ENCODE peak calls at places on chromosomes 6 and 20, in nine cellular contexts. One of them, this sample, is unnamed.

GRCh38 chr20:32091888-32092346 is 17.6 kb upstream of the TM9SF4 start:
- DNase-seq in DMS153: peak
- DNase-seq in iris pigment epithelial cell: peak
- DNase-seq in coronary artery: no peak
- DNase-seq in SHP77: peak
- DNase-seq in thoracic aorta: peak
- DNase-seq in stimulated activated CD4-positive, alpha-beta T cell treated with anti-CD3 and anti-CD28 coated beads, Interleukin-2, amount 100 ng/mL, for 48 hours: peak
- DNase-seq in HFF-Myc: no peak
- DNase-seq in activated T-cell treated with anti-CD3 and anti-CD28 coated beads, Interleukin-2, amount 50 U/mL, for 1 hour: peak
- DNase-seq in this sample: peak

GRCh38 chr6:77620290-77620882 is 32.5 kb upstream of the MEI4 start:
- DNase-seq in thoracic aorta: no peak
- DNase-seq in activated T-cell treated with anti-CD3 and anti-CD28 coated beads, Interleukin-2, amount 50 U/mL, for 1 hour: no peak
- DNase-seq in iris pigment epithelial cell: peak
- DNase-seq in HFF-Myc: no peak
- DNase-seq in stimulated activated CD4-positive, alpha-beta T cell treated with anti-CD3 and anti-CD28 coated beads, Interleukin-2, amount 100 ng/mL, for 48 hours: no peak
- DNase-seq in coronary artery: no peak
- DNase-seq in DMS153: peak
- DNase-seq in SHP77: no peak
- DNase-seq in this sample: peak

GRCh38 chr6:132227937-132228336 is 173.3 kb downstream of the MOXD1 start:
- DNase-seq in iris pigment epithelial cell: peak
- DNase-seq in SHP77: no peak
- DNase-seq in stimulated activated CD4-positive, alpha-beta T cell treated with anti-CD3 and anti-CD28 coated beads, Interleukin-2, amount 100 ng/mL, for 48 hours: no peak
- DNase-seq in HFF-Myc: no peak
- DNase-seq in coronary artery: no peak
- DNase-seq in thoracic aorta: no peak
- DNase-seq in DMS153: no peak
- DNase-seq in activated T-cell treated with anti-CD3 and anti-CD28 coated beads, Interleukin-2, amount 50 U/mL, for 1 hour: no peak
- DNase-seq in this sample: no peak

GRCh38 chr20:23363257-23363649 is 1.3 kb downstream of the GZF1 start:
- DNase-seq in coronary artery: no peak
- DNase-seq in DMS153: no peak
- DNase-seq in stimulated activated CD4-positive, alpha-beta T cell treated with anti-CD3 and anti-CD28 coated beads, Interleukin-2, amount 100 ng/mL, for 48 hours: no peak
- DNase-seq in activated T-cell treated with anti-CD3 and anti-CD28 coated beads, Interleukin-2, amount 50 U/mL, for 1 hour: no peak
- DNase-seq in HFF-Myc: no peak
- DNase-seq in SHP77: no peak
- DNase-seq in thoracic aorta: no peak
- DNase-seq in iris pigment epithelial cell: no peak
- DNase-seq in this sample: no peak

GRCh38 chr20:43985608-43986316 is 71.1 kb downstream of the TOX2 start:
- DNase-seq in HFF-Myc: no peak
- DNase-seq in DMS153: no peak
- DNase-seq in stimulated activated CD4-positive, alpha-beta T cell treated with anti-CD3 and anti-CD28 coated beads, Interleukin-2, amount 100 ng/mL, for 48 hours: no peak
- DNase-seq in SHP77: no peak
- DNase-seq in activated T-cell treated with anti-CD3 and anti-CD28 coated beads, Interleukin-2, amount 50 U/mL, for 1 hour: no peak
- DNase-seq in iris pigment epithelial cell: no peak
- DNase-seq in thoracic aorta: no peak
- DNase-seq in coronary artery: no peak
- DNase-seq in this sample: no peak

GRCh38 chr20:57283867-57284266 is 17.4 kb upstream of the BMP7 start:
- DNase-seq in activated T-cell treated with anti-CD3 and anti-CD28 coated beads, Interleukin-2, amount 50 U/mL, for 1 hour: no peak
- DNase-seq in thoracic aorta: no peak
- DNase-seq in stimulated activated CD4-positive, alpha-beta T cell treated with anti-CD3 and anti-CD28 coated beads, Interleukin-2, amount 100 ng/mL, for 48 hours: no peak
- DNase-seq in coronary artery: no peak
- DNase-seq in iris pigment epithelial cell: no peak
- DNase-seq in DMS153: no peak
- DNase-seq in HFF-Myc: no peak
- DNase-seq in SHP77: no peak
- DNase-seq in this sample: no peak

GRCh38 chr6:83958250-83958685 is 75.3 kb upstream of the MRAP2 start:
- DNase-seq in activated T-cell treated with anti-CD3 and anti-CD28 coated beads, Interleukin-2, amount 50 U/mL, for 1 hour: no peak
- DNase-seq in stimulated activated CD4-positive, alpha-beta T cell treated with anti-CD3 and anti-CD28 coated beads, Interleukin-2, amount 100 ng/mL, for 48 hours: no peak
- DNase-seq in DMS153: no peak
- DNase-seq in HFF-Myc: peak
- DNase-seq in SHP77: no peak
- DNase-seq in iris pigment epithelial cell: peak
- DNase-seq in coronary artery: no peak
- DNase-seq in thoracic aorta: no peak
- DNase-seq in this sample: no peak

GRCh38 chr6:134979142-134979541 is 29.2 kb upstream of the ALDH8A1 start:
- DNase-seq in stimulated activated CD4-positive, alpha-beta T cell treated with anti-CD3 and anti-CD28 coated beads, Interleukin-2, amount 100 ng/mL, for 48 hours: peak
- DNase-seq in activated T-cell treated with anti-CD3 and anti-CD28 coated beads, Interleukin-2, amount 50 U/mL, for 1 hour: no peak
- DNase-seq in thoracic aorta: no peak
- DNase-seq in SHP77: no peak
- DNase-seq in coronary artery: no peak
- DNase-seq in HFF-Myc: no peak
- DNase-seq in iris pigment epithelial cell: no peak
- DNase-seq in DMS153: no peak
- DNase-seq in this sample: no peak

GRCh38 chr6:56359201-56359899 is 112.0 kb upstream of the COL21A1 start:
- DNase-seq in HFF-Myc: no peak
- DNase-seq in activated T-cell treated with anti-CD3 and anti-CD28 coated beads, Interleukin-2, amount 50 U/mL, for 1 hour: peak
- DNase-seq in stimulated activated CD4-positive, alpha-beta T cell treated with anti-CD3 and anti-CD28 coated beads, Interleukin-2, amount 100 ng/mL, for 48 hours: peak
- DNase-seq in DMS153: peak
- DNase-seq in iris pigment epithelial cell: peak
- DNase-seq in thoracic aorta: peak
- DNase-seq in coronary artery: no peak
- DNase-seq in SHP77: peak
- DNase-seq in this sample: peak

GRCh38 chr20:38674178-38675133 is 49.8 kb upstream of the SLC32A1 start:
- DNase-seq in thoracic aorta: no peak
- DNase-seq in HFF-Myc: no peak
- DNase-seq in coronary artery: no peak
- DNase-seq in stimulated activated CD4-positive, alpha-beta T cell treated with anti-CD3 and anti-CD28 coated beads, Interleukin-2, amount 100 ng/mL, for 48 hours: peak
- DNase-seq in SHP77: no peak
- DNase-seq in iris pigment epithelial cell: peak
- DNase-seq in DMS153: peak
- DNase-seq in activated T-cell treated with anti-CD3 and anti-CD28 coated beads, Interleukin-2, amount 50 U/mL, for 1 hour: peak
- DNase-seq in this sample: no peak

GRCh38 chr6:11324453-11325023 is 92.1 kb upstream of the NEDD9 start:
- DNase-seq in activated T-cell treated with anti-CD3 and anti-CD28 coated beads, Interleukin-2, amount 50 U/mL, for 1 hour: no peak
- DNase-seq in iris pigment epithelial cell: peak
- DNase-seq in thoracic aorta: no peak
- DNase-seq in DMS153: no peak
- DNase-seq in stimulated activated CD4-positive, alpha-beta T cell treated with anti-CD3 and anti-CD28 coated beads, Interleukin-2, amount 100 ng/mL, for 48 hours: peak
- DNase-seq in coronary artery: no peak
- DNase-seq in HFF-Myc: no peak
- DNase-seq in SHP77: no peak
- DNase-seq in this sample: no peak

GRCh38 chr20:7694940-7695567 is 245.2 kb downstream of the HAO1 start:
- DNase-seq in DMS153: no peak
- DNase-seq in activated T-cell treated with anti-CD3 and anti-CD28 coated beads, Interleukin-2, amount 50 U/mL, for 1 hour: no peak
- DNase-seq in coronary artery: no peak
- DNase-seq in thoracic aorta: no peak
- DNase-seq in SHP77: no peak
- DNase-seq in HFF-Myc: no peak
- DNase-seq in stimulated activated CD4-positive, alpha-beta T cell treated with anti-CD3 and anti-CD28 coated beads, Interleukin-2, amount 100 ng/mL, for 48 hours: no peak
- DNase-seq in iris pigment epithelial cell: no peak
- DNase-seq in this sample: no peak

GRCh38 chr6:144379356-144379755 is 94.2 kb downstream of the UTRN start:
- DNase-seq in iris pigment epithelial cell: peak
- DNase-seq in activated T-cell treated with anti-CD3 and anti-CD28 coated beads, Interleukin-2, amount 50 U/mL, for 1 hour: no peak
- DNase-seq in HFF-Myc: no peak
- DNase-seq in stimulated activated CD4-positive, alpha-beta T cell treated with anti-CD3 and anti-CD28 coated beads, Interleukin-2, amount 100 ng/mL, for 48 hours: no peak
- DNase-seq in SHP77: no peak
- DNase-seq in coronary artery: no peak
- DNase-seq in DMS153: no peak
- DNase-seq in thoracic aorta: no peak
- DNase-seq in this sample: no peak

GRCh38 chr20:44079291-44079690 is 107.7 kb downstream of the JPH2 start:
- DNase-seq in iris pigment epithelial cell: peak
- DNase-seq in stimulated activated CD4-positive, alpha-beta T cell treated with anti-CD3 and anti-CD28 coated beads, Interleukin-2, amount 100 ng/mL, for 48 hours: no peak
- DNase-seq in thoracic aorta: no peak
- DNase-seq in activated T-cell treated with anti-CD3 and anti-CD28 coated beads, Interleukin-2, amount 50 U/mL, for 1 hour: no peak
- DNase-seq in SHP77: no peak
- DNase-seq in DMS153: no peak
- DNase-seq in coronary artery: no peak
- DNase-seq in HFF-Myc: no peak
- DNase-seq in this sample: no peak

GRCh38 chr6:102815207-102815606 is 1421.7 kb downstream of the GRIK2 start:
- DNase-seq in stimulated activated CD4-positive, alpha-beta T cell treated with anti-CD3 and anti-CD28 coated beads, Interleukin-2, amount 100 ng/mL, for 48 hours: no peak
- DNase-seq in DMS153: no peak
- DNase-seq in activated T-cell treated with anti-CD3 and anti-CD28 coated beads, Interleukin-2, amount 50 U/mL, for 1 hour: no peak
- DNase-seq in thoracic aorta: no peak
- DNase-seq in SHP77: no peak
- DNase-seq in HFF-Myc: no peak
- DNase-seq in iris pigment epithelial cell: no peak
- DNase-seq in coronary artery: no peak
- DNase-seq in this sample: no peak

GRCh38 chr6:31691078-31691463 is 10.2 kb upstream of the LY6G5C start:
- DNase-seq in SHP77: no peak
- DNase-seq in HFF-Myc: no peak
- DNase-seq in stimulated activated CD4-positive, alpha-beta T cell treated with anti-CD3 and anti-CD28 coated beads, Interleukin-2, amount 100 ng/mL, for 48 hours: no peak
- DNase-seq in DMS153: no peak
- DNase-seq in thoracic aorta: no peak
- DNase-seq in coronary artery: no peak
- DNase-seq in iris pigment epithelial cell: no peak
- DNase-seq in activated T-cell treated with anti-CD3 and anti-CD28 coated beads, Interleukin-2, amount 50 U/mL, for 1 hour: no peak
- DNase-seq in this sample: no peak

GRCh38 chr20:36408219-36408618 is 102.1 kb downstream of the DLGAP4 start:
- DNase-seq in activated T-cell treated with anti-CD3 and anti-CD28 coated beads, Interleukin-2, amount 50 U/mL, for 1 hour: no peak
- DNase-seq in SHP77: peak
- DNase-seq in thoracic aorta: no peak
- DNase-seq in stimulated activated CD4-positive, alpha-beta T cell treated with anti-CD3 and anti-CD28 coated beads, Interleukin-2, amount 100 ng/mL, for 48 hours: no peak
- DNase-seq in iris pigment epithelial cell: peak
- DNase-seq in HFF-Myc: no peak
- DNase-seq in coronary artery: no peak
- DNase-seq in DMS153: peak
- DNase-seq in this sample: peak

GRCh38 chr20:48760403-48760889 is 67.4 kb downstream of the PREX1 start:
- DNase-seq in stimulated activated CD4-positive, alpha-beta T cell treated with anti-CD3 and anti-CD28 coated beads, Interleukin-2, amount 100 ng/mL, for 48 hours: no peak
- DNase-seq in SHP77: no peak
- DNase-seq in HFF-Myc: no peak
- DNase-seq in activated T-cell treated with anti-CD3 and anti-CD28 coated beads, Interleukin-2, amount 50 U/mL, for 1 hour: peak
- DNase-seq in thoracic aorta: no peak
- DNase-seq in coronary artery: no peak
- DNase-seq in iris pigment epithelial cell: peak
- DNase-seq in DMS153: no peak
- DNase-seq in this sample: peak

GRCh38 chr6:132569170-132569569 is 952 bp upstream of the TAAR6 start:
- DNase-seq in stimulated activated CD4-positive, alpha-beta T cell treated with anti-CD3 and anti-CD28 coated beads, Interleukin-2, amount 100 ng/mL, for 48 hours: no peak
- DNase-seq in DMS153: no peak
- DNase-seq in iris pigment epithelial cell: no peak
- DNase-seq in thoracic aorta: no peak
- DNase-seq in HFF-Myc: no peak
- DNase-seq in SHP77: no peak
- DNase-seq in coronary artery: no peak
- DNase-seq in activated T-cell treated with anti-CD3 and anti-CD28 coated beads, Interleukin-2, amount 50 U/mL, for 1 hour: no peak
- DNase-seq in this sample: no peak

GRCh38 chr6:85126448-85127178 is 323.3 kb upstream of the NT5E start:
- DNase-seq in coronary artery: no peak
- DNase-seq in iris pigment epithelial cell: peak
- DNase-seq in activated T-cell treated with anti-CD3 and anti-CD28 coated beads, Interleukin-2, amount 50 U/mL, for 1 hour: no peak
- DNase-seq in SHP77: peak
- DNase-seq in stimulated activated CD4-positive, alpha-beta T cell treated with anti-CD3 and anti-CD28 coated beads, Interleukin-2, amount 100 ng/mL, for 48 hours: no peak
- DNase-seq in HFF-Myc: peak
- DNase-seq in DMS153: no peak
- DNase-seq in thoracic aorta: no peak
- DNase-seq in this sample: no peak

GRCh38 chr6:154481541-154482013 is 28.9 kb downstream of the CNKSR3 start:
- DNase-seq in SHP77: no peak
- DNase-seq in activated T-cell treated with anti-CD3 and anti-CD28 coated beads, Interleukin-2, amount 50 U/mL, for 1 hour: no peak
- DNase-seq in thoracic aorta: no peak
- DNase-seq in iris pigment epithelial cell: no peak
- DNase-seq in DMS153: no peak
- DNase-seq in stimulated activated CD4-positive, alpha-beta T cell treated with anti-CD3 and anti-CD28 coated beads, Interleukin-2, amount 100 ng/mL, for 48 hours: no peak
- DNase-seq in coronary artery: no peak
- DNase-seq in HFF-Myc: no peak
- DNase-seq in this sample: no peak

GRCh38 chr20:407953-408842 is at the start of gene RBCK1:
- DNase-seq in SHP77: peak
- DNase-seq in activated T-cell treated with anti-CD3 and anti-CD28 coated beads, Interleukin-2, amount 50 U/mL, for 1 hour: peak
- DNase-seq in coronary artery: peak
- DNase-seq in HFF-Myc: no peak
- DNase-seq in iris pigment epithelial cell: peak
- DNase-seq in DMS153: peak
- DNase-seq in thoracic aorta: peak
- DNase-seq in stimulated activated CD4-positive, alpha-beta T cell treated with anti-CD3 and anti-CD28 coated beads, Interleukin-2, amount 100 ng/mL, for 48 hours: peak
- DNase-seq in this sample: peak

GRCh38 chr20:52826722-52827121 is 145.4 kb upstream of the TSHZ2 start:
- DNase-seq in iris pigment epithelial cell: no peak
- DNase-seq in stimulated activated CD4-positive, alpha-beta T cell treated with anti-CD3 and anti-CD28 coated beads, Interleukin-2, amount 100 ng/mL, for 48 hours: no peak
- DNase-seq in SHP77: no peak
- DNase-seq in HFF-Myc: no peak
- DNase-seq in coronary artery: no peak
- DNase-seq in activated T-cell treated with anti-CD3 and anti-CD28 coated beads, Interleukin-2, amount 50 U/mL, for 1 hour: no peak
- DNase-seq in thoracic aorta: no peak
- DNase-seq in DMS153: no peak
- DNase-seq in this sample: no peak

GRCh38 chr6:90026216-90026615 is 131.9 kb downstream of the GJA10 start:
- DNase-seq in SHP77: no peak
- DNase-seq in stimulated activated CD4-positive, alpha-beta T cell treated with anti-CD3 and anti-CD28 coated beads, Interleukin-2, amount 100 ng/mL, for 48 hours: no peak
- DNase-seq in coronary artery: no peak
- DNase-seq in thoracic aorta: no peak
- DNase-seq in activated T-cell treated with anti-CD3 and anti-CD28 coated beads, Interleukin-2, amount 50 U/mL, for 1 hour: no peak
- DNase-seq in DMS153: no peak
- DNase-seq in HFF-Myc: no peak
- DNase-seq in iris pigment epithelial cell: no peak
- DNase-seq in this sample: no peak

GRCh38 chr6:113362542-113363430 is 494.4 kb upstream of the MARCKS start:
- DNase-seq in SHP77: no peak
- DNase-seq in iris pigment epithelial cell: peak
- DNase-seq in DMS153: no peak
- DNase-seq in thoracic aorta: no peak
- DNase-seq in HFF-Myc: no peak
- DNase-seq in activated T-cell treated with anti-CD3 and anti-CD28 coated beads, Interleukin-2, amount 50 U/mL, for 1 hour: no peak
- DNase-seq in stimulated activated CD4-positive, alpha-beta T cell treated with anti-CD3 and anti-CD28 coated beads, Interleukin-2, amount 100 ng/mL, for 48 hours: no peak
- DNase-seq in coronary artery: no peak
- DNase-seq in this sample: peak

GRCh38 chr6:80439721-80440488 is 333.4 kb downstream of the BCKDHB start:
- DNase-seq in iris pigment epithelial cell: no peak
- DNase-seq in DMS153: no peak
- DNase-seq in HFF-Myc: no peak
- DNase-seq in stimulated activated CD4-positive, alpha-beta T cell treated with anti-CD3 and anti-CD28 coated beads, Interleukin-2, amount 100 ng/mL, for 48 hours: no peak
- DNase-seq in SHP77: no peak
- DNase-seq in coronary artery: no peak
- DNase-seq in activated T-cell treated with anti-CD3 and anti-CD28 coated beads, Interleukin-2, amount 50 U/mL, for 1 hour: no peak
- DNase-seq in thoracic aorta: no peak
- DNase-seq in this sample: no peak

GRCh38 chr6:150091466-150091865 is 22.5 kb upstream of the ULBP3 start:
- DNase-seq in thoracic aorta: no peak
- DNase-seq in coronary artery: peak
- DNase-seq in iris pigment epithelial cell: no peak
- DNase-seq in stimulated activated CD4-positive, alpha-beta T cell treated with anti-CD3 and anti-CD28 coated beads, Interleukin-2, amount 100 ng/mL, for 48 hours: no peak
- DNase-seq in DMS153: no peak
- DNase-seq in HFF-Myc: no peak
- DNase-seq in activated T-cell treated with anti-CD3 and anti-CD28 coated beads, Interleukin-2, amount 50 U/mL, for 1 hour: no peak
- DNase-seq in SHP77: no peak
- DNase-seq in this sample: no peak

GRCh38 chr20:52268184-52268583 is 76.6 kb upstream of the ZFP64 start:
- DNase-seq in coronary artery: no peak
- DNase-seq in SHP77: no peak
- DNase-seq in iris pigment epithelial cell: peak
- DNase-seq in stimulated activated CD4-positive, alpha-beta T cell treated with anti-CD3 and anti-CD28 coated beads, Interleukin-2, amount 100 ng/mL, for 48 hours: no peak
- DNase-seq in activated T-cell treated with anti-CD3 and anti-CD28 coated beads, Interleukin-2, amount 50 U/mL, for 1 hour: no peak
- DNase-seq in DMS153: no peak
- DNase-seq in HFF-Myc: peak
- DNase-seq in thoracic aorta: no peak
- DNase-seq in this sample: no peak

GRCh38 chr6:35786810-35787209 is 6.0 kb downstream of the CLPSL1 start:
- DNase-seq in iris pigment epithelial cell: no peak
- DNase-seq in coronary artery: no peak
- DNase-seq in DMS153: peak
- DNase-seq in SHP77: no peak
- DNase-seq in thoracic aorta: no peak
- DNase-seq in activated T-cell treated with anti-CD3 and anti-CD28 coated beads, Interleukin-2, amount 50 U/mL, for 1 hour: no peak
- DNase-seq in stimulated activated CD4-positive, alpha-beta T cell treated with anti-CD3 and anti-CD28 coated beads, Interleukin-2, amount 100 ng/mL, for 48 hours: no peak
- DNase-seq in HFF-Myc: no peak
- DNase-seq in this sample: no peak

GRCh38 chr6:30890646-30891449 is 6.5 kb downstream of the DDR1 start:
- DNase-seq in activated T-cell treated with anti-CD3 and anti-CD28 coated beads, Interleukin-2, amount 50 U/mL, for 1 hour: no peak
- DNase-seq in stimulated activated CD4-positive, alpha-beta T cell treated with anti-CD3 and anti-CD28 coated beads, Interleukin-2, amount 100 ng/mL, for 48 hours: no peak
- DNase-seq in DMS153: no peak
- DNase-seq in coronary artery: peak
- DNase-seq in SHP77: no peak
- DNase-seq in thoracic aorta: no peak
- DNase-seq in iris pigment epithelial cell: no peak
- DNase-seq in HFF-Myc: no peak
- DNase-seq in this sample: no peak

GRCh38 chr6:30670760-30671527 is 1.9 kb downstream of the DHX16 start:
- DNase-seq in coronary artery: no peak
- DNase-seq in activated T-cell treated with anti-CD3 and anti-CD28 coated beads, Interleukin-2, amount 50 U/mL, for 1 hour: no peak
- DNase-seq in SHP77: no peak
- DNase-seq in stimulated activated CD4-positive, alpha-beta T cell treated with anti-CD3 and anti-CD28 coated beads, Interleukin-2, amount 100 ng/mL, for 48 hours: no peak
- DNase-seq in iris pigment epithelial cell: no peak
- DNase-seq in DMS153: no peak
- DNase-seq in HFF-Myc: no peak
- DNase-seq in thoracic aorta: no peak
- DNase-seq in this sample: no peak